ENCODE peak calls at places on chromosomes 3 and 15, in eight cellular contexts. M is GM12865, A is AG04450, H is mucosa of descending colon, I is IMR-90, F is heart right ventricle, G is PC-3, Q is uterus. D is an unnamed sample.

GRCh38 chr3:132283440-132283839 is 33.8 kb upstream of the ACP3 start:
- DNase-seq in G (no peak), H (no peak), Q (no peak), M (peak; percentile 32), I (no peak), A (no peak), F (no peak), D (no peak)

GRCh38 chr3:55508335-55508734 is 21.2 kb upstream of the WNT5A start:
- DNase-seq in H (no peak), A (no peak), Q (no peak), I (no peak), G (no peak), M (no peak), F (no peak), D (no peak)

GRCh38 chr15:81170504-81170903 is 26.2 kb upstream of the IL16 start:
- DNase-seq in A (no peak), F (no peak), I (no peak), M (no peak), Q (no peak), H (no peak), G (no peak), D (no peak)

GRCh38 chr3:14305321-14305720 is 97.1 kb upstream of the SLC6A6 start:
- DNase-seq in Q (no peak), I (no peak), H (no peak), A (no peak), G (no peak), F (no peak), M (no peak), D (no peak)

GRCh38 chr15:99416191-99417188 is 149.3 kb upstream of the MEF2A start:
- DNase-seq in A (no peak), G (no peak), H (no peak), F (no peak), I (no peak), M (no peak), Q (no peak), D (no peak)

GRCh38 chr15:88769161-88769971 is 33.9 kb upstream of the ACAN start:
- DNase-seq in M (no peak), A (no peak), I (peak; percentile 5), G (no peak), F (no peak), H (no peak), Q (no peak), D (no peak)

GRCh38 chr15:48282186-48282585 is 49.0 kb upstream of the DUT start:
- DNase-seq in I (peak; percentile 20), M (no peak), A (no peak), F (no peak), H (no peak), Q (no peak), G (no peak), D (no peak)

GRCh38 chr3:39125837-39126500 is 18.5 kb downstream of the TTC21A start:
- DNase-seq in M (no peak), A (no peak), F (no peak), H (no peak), Q (no peak), I (peak; percentile 39), G (peak; percentile 98), D (no peak)

GRCh38 chr15:25736451-25736850 is 126.7 kb downstream of the ATP10A start:
- DNase-seq in G (no peak), M (no peak), F (no peak), Q (no peak), A (no peak), H (no peak), I (peak; percentile 24), D (no peak)

DNA sequence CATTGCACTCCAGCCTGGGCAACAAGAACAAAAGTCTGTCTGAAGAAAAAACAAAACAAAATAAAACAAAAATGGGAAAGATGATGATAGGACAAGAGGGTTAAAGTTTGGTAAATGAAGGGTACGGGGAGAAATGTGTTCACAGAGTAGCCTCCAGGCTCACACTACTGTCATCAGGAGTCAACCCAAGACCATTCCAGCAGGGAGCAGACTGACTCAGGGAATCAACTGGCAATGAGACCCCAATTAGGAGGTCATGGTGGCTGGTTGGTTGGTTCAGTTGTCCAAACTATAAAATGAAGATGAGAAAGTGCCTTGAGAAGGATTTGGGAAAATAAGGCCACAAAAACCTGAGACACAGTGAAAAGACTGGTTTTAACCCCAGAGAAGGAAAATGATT is 51.8 kb downstream of the KLHL6 start:
- DNase-seq in G (no peak), Q (no peak), M (no peak), I (no peak), H (no peak), F (no peak), A (no peak), D (no peak)
- TF ChIP-seq CTCF in G (no peak), Q (no peak), M (no peak), I (no peak), H (no peak), F (peak; percentile 33), A (no peak), D (peak; percentile 14)

DNA sequence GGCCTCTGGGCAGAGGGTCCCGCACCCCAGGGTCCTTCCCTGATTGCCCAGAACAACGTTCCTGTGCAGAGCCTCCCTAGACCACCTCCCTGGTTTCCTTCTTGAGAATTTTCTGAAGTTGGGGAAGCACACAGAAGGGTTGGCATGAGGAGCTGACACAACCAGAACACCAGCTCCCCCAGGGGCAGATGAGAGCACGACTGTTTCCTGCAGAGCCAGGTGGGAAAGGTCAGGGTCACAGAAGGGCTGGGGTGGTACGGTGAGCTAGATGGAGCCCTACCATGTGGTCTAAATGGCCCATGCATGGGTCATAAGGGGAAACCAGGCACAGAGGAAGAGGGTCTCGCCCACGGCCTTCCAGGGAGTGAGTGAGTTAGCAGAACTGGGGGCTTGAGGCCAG is 10.4 kb downstream of the PPCDC start:
- DNase-seq in A (no peak), Q (no peak), M (no peak), F (no peak), G (no peak), H (no peak), I (no peak), D (no peak)
- H3K4me3 ChIP-seq in A (no peak overlapping the region), Q (no peak overlapping the region), M (no peak overlapping the region), F (no peak overlapping the region), G (no peak overlapping the region), H (no peak overlapping the region), I (no peak overlapping the region), D (no peak overlapping the region)

GRCh38 chr3:135093121-135093520 is 298.1 kb downstream of the EPHB1 start:
- DNase-seq in A (no peak), M (no peak), Q (no peak), H (no peak), G (no peak), F (no peak), I (no peak), D (no peak)
- TF ChIP-seq CTCF in A (no peak), M (no peak), Q (no peak), H (no peak), G (no peak), F (no peak), I (no peak), D (no peak)

DNA sequence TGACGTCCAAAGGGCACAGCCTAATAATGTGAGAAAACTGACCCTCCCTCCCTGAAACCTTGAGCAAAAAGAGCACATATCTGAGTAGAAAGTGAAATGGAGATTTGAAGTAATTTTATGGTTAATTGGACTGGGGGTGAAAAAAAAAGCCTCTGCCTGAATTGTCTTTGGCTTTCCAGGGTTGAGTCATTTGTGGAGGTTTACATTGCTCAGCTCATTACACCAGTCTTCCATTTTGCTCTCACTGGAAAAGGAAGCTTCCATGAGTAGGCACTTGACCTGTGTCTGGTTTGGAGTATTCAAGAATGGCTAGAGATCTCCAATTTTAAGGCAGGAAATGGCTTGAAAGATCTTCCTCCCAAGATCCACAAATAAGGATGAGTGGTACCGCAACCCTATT is 273.9 kb downstream of the PDCD6IP start:
- DNase-seq in Q (no peak), F (no peak), H (no peak), G (no peak), M (peak; percentile 34), A (no peak), I (no peak), D (no peak)
- H3K4me3 ChIP-seq in Q (no peak overlapping the region), F (no peak overlapping the region), H (no peak overlapping the region), G (no peak overlapping the region), M (no peak overlapping the region), A (no peak overlapping the region), I (no peak overlapping the region), D (no peak overlapping the region)

GRCh38 chr15:68386587-68387287 is 45.2 kb downstream of the ITGA11 start:
- DNase-seq in G (no peak), F (no peak), Q (peak; percentile 10), I (no peak), A (no peak), H (no peak), M (no peak), D (no peak)
- TF ChIP-seq CTCF in G (no peak), F (no peak), Q (no peak), I (no peak), A (no peak), H (no peak), M (no peak), D (no peak)